ENCODE peak calls at places on chromosomes 7 and 10, in seven cellular contexts. V is sigmoid colon; X is nephron progenitor cell; U is C1 segment of cervical spinal cord; F is effector memory CD8-positive, alpha-beta T cell; Z is psoas muscle; K is MCF 10A. C is an unnamed sample.

GRCh38 chr7:104943502-104944343 is 70.3 kb upstream of the KMT2E start:
- DNase-seq in V (peak; percentile 72), X (no peak), U (no peak), F (peak; percentile 53), Z (no peak), K (peak; percentile 22), C (peak; percentile 68)

GRCh38 chr7:38310601-38311057 is 37.2 kb upstream of the TARP start:
- DNase-seq in V (no peak), X (no peak), U (no peak), F (no peak), Z (peak; percentile 72), K (peak; percentile 19), C (no peak)

GRCh38 chr10:109783286-109783685 is 140.0 kb downstream of the XPNPEP1 start:
- DNase-seq in V (no peak), X (no peak), U (no peak), F (no peak), Z (no peak), K (no peak), C (no peak)

GRCh38 chr7:26326211-26326610 is 34.5 kb downstream of the SNX10 start:
- DNase-seq in V (no peak), X (no peak), U (no peak), F (no peak), Z (no peak), K (no peak), C (peak; percentile 16)

GRCh38 chr7:149297034-149297755 is 35.2 kb downstream of the ZNF783 start:
- DNase-seq in V (no peak), X (no peak), U (no peak), F (no peak), Z (no peak), K (no peak), C (no peak)

GRCh38 chr7:104142147-104142546 is 65.7 kb downstream of the ORC5 start:
- DNase-seq in V (no peak), X (no peak), U (no peak), F (no peak), Z (no peak), K (no peak), C (no peak)

GRCh38 chr7:97120713-97121457 is 3.4 kb downstream of the SDHAF3 start:
- DNase-seq in V (no peak), X (no peak), U (no peak), F (no peak), Z (no peak), K (no peak), C (no peak)

GRCh38 chr10:72257051-72257892 is 16.5 kb upstream of the DDIT4 start:
- DNase-seq in V (peak; percentile 73), X (no peak), U (no peak), F (no peak), Z (no peak), K (peak; percentile 36), C (no peak)

GRCh38 chr7:37113661-37114355 is 334.9 kb downstream of the ELMO1 start:
- DNase-seq in V (no peak), X (no peak), U (no peak), F (no peak), Z (no peak), K (no peak), C (peak; percentile 75)

GRCh38 chr7:37009282-37009681 is 285.0 kb upstream of the AOAH start:
- DNase-seq in V (no peak), X (no peak), U (no peak), F (no peak), Z (no peak), K (no peak), C (no peak)

GRCh38 chr7:21941570-21942224 is 4.0 kb downstream of the CDCA7L start:
- DNase-seq in V (no peak), X (no peak), U (no peak), F (no peak), Z (no peak), K (peak; percentile 11), C (peak; percentile 38)

GRCh38 chr10:93573051-93573909 is 6.8 kb downstream of the FFAR4 start:
- DNase-seq in V (peak; percentile 68), X (no peak), U (no peak), F (no peak), Z (no peak), K (no peak), C (peak; percentile 52)

GRCh38 chr7:3399858-3400257 is 98.8 kb downstream of the SDK1 start:
- DNase-seq in V (no peak), X (peak; percentile 10), U (no peak), F (no peak), Z (no peak), K (peak; percentile 47), C (peak; percentile 24)

C was measured in mammary epithelial cell.